ENCODE peak calls at places on chromosomes 11 and 22, in ten cellular contexts. P is NCI-H1092, A is hypothalamus, T is germinal center, N is AG10803, V is MM.1S, W is pancreas, O is HTR-8/SVneo, X is frontal cortex, I is astrocyte of the spinal cord. H is an unnamed sample.
A peak's percentile ranks its signal among the peaks of the same experiment; 100 is the strongest.

GRCh38 chr11:74626604-74627003 is 34.2 kb downstream of the POLD3 start:
- DNase-seq in P (no peak), A (no peak), T (no peak), N (no peak), V (no peak), W (no peak), O (no peak), X (no peak), I (no peak), H (no peak)

GRCh38 chr22:37421468-37421877 is 5.8 kb downstream of the ELFN2 start:
- DNase-seq in P (no peak), A (no peak), T (no peak), N (no peak), V (no peak), W (no peak), O (no peak), X (no peak), I (no peak), H (peak; percentile 41)

GRCh38 chr11:100152751-100153150 is 534.3 kb upstream of the ARHGAP42 start:
- DNase-seq in P (no peak), A (no peak), T (no peak), N (no peak), V (no peak), W (no peak), O (peak; percentile 8), X (no peak), I (peak; percentile 3), H (no peak)

GRCh38 chr11:68052137-68052873 is 13.5 kb downstream of the TCIRG1 start:
- DNase-seq in P (no peak), A (no peak), T (no peak), N (no peak), V (no peak), W (no peak), O (no peak), X (no peak), I (no peak), H (peak; percentile 48)

GRCh38 chr11:11882539-11882938 is 40.8 kb downstream of the USP47 start:
- DNase-seq in P (no peak), A (no peak), T (no peak), N (no peak), V (no peak), W (no peak), O (no peak), X (no peak), I (no peak), H (no peak)

GRCh38 chr22:25002241-25002985 is 49.9 kb downstream of the KIAA1671 start:
- DNase-seq in P (no peak), A (no peak), T (no peak), N (no peak), V (no peak), W (no peak), O (no peak), X (no peak), I (no peak), H (no peak)

GRCh38 chr22:27764722-27765236 is 36.8 kb downstream of the MN1 start:
- DNase-seq in P (no peak), A (no peak), T (no peak), N (no peak), V (no peak), W (no peak), O (no peak), X (no peak), I (no peak), H (no peak)

GRCh38 chr11:24511518-24511917 is 14.7 kb downstream of the LUZP2 start:
- DNase-seq in P (no peak), A (no peak), T (no peak), N (no peak), V (no peak), W (no peak), O (no peak), X (no peak), I (no peak), H (no peak)

GRCh38 chr22:37604074-37604473 is 4.6 kb upstream of the GGA1 start:
- DNase-seq in P (no peak), A (no peak), T (no peak), N (no peak), V (no peak), W (no peak), O (no peak), X (no peak), I (no peak), H (no peak)

GRCh38 chr11:34343153-34343552 is 14.7 kb downstream of the ABTB2 start:
- DNase-seq in P (no peak), A (no peak), T (no peak), N (peak; percentile 96), V (no peak), W (no peak), O (peak; percentile 48), X (no peak), I (peak; percentile 91), H (no peak)

GRCh38 chr11:1750481-1750839 is at the start of gene IFITM10:
- DNase-seq in P (no peak), A (no peak), T (no peak), N (no peak), V (no peak), W (no peak), O (no peak), X (peak; percentile 38), I (no peak), H (peak; percentile 88)